ENCODE peak calls at places on chromosomes 2 and 18, in six cellular contexts. W, Y, H, M, F and P are unnamed samples.

GRCh38 chr2:218267259-218267658 is 2.7 kb downstream of the AAMP start:
- DNase-seq in W (no peak), Y (no peak), H (no peak), M (no peak), F (no peak), P (no peak)

GRCh38 chr18:61606759-61607158 is 273.5 kb downstream of the CDH20 start:
- DNase-seq in W (peak), Y (no peak), H (peak), M (no peak), F (peak), P (peak)

GRCh38 chr18:79988925-79989361 is 580 bp upstream of the TXNL4A start:
- DNase-seq in W (no peak), Y (no peak), H (peak), M (no peak), F (no peak), P (peak)

GRCh38 chr2:3443685-3444084 is 64.2 kb downstream of the TRAPPC12 start:
- DNase-seq in W (no peak), Y (no peak), H (no peak), M (no peak), F (no peak), P (no peak)

GRCh38 chr2:188787661-188788044 is 186.5 kb upstream of the COL3A1 start:
- DNase-seq in W (no peak), Y (no peak), H (no peak), M (no peak), F (no peak), P (no peak)

GRCh38 chr2:44989176-44989575 is 20.1 kb downstream of the SIX2 start:
- DNase-seq in W (no peak), Y (no peak), H (no peak), M (no peak), F (no peak), P (no peak)

GRCh38 chr2:151805961-151806360 is 22.3 kb downstream of the ARL5A start:
- DNase-seq in W (no peak), Y (no peak), H (no peak), M (no peak), F (no peak), P (no peak)

GRCh38 chr2:240211096-240211495 is 70.6 kb upstream of the OTOS start:
- DNase-seq in W (no peak), Y (no peak), H (no peak), M (no peak), F (no peak), P (no peak)

GRCh38 chr2:240463274-240463865 is 27.9 kb downstream of the GPC1 start:
- DNase-seq in W (peak), Y (peak), H (peak), M (peak), F (no peak), P (peak)

GRCh38 chr2:28360742-28361293 is 31.8 kb upstream of the FOSL2 start:
- DNase-seq in W (no peak), Y (no peak), H (no peak), M (no peak), F (no peak), P (no peak)

GRCh38 chr2:148971547-148971946 is 67.0 kb upstream of the LYPD6B start:
- DNase-seq in W (no peak), Y (no peak), H (no peak), M (no peak), F (no peak), P (no peak)

GRCh38 chr18:76757343-76757742 is 65.0 kb upstream of the ZNF236 start:
- DNase-seq in W (no peak), Y (no peak), H (no peak), M (no peak), F (no peak), P (peak)

GRCh38 chr2:189421644-189422043 is 19.6 kb upstream of the WDR75 start:
- DNase-seq in W (no peak), Y (no peak), H (no peak), M (no peak), F (peak), P (no peak)

GRCh38 chr18:69397096-69397495 is 3.6 kb upstream of the DOK6 start:
- DNase-seq in W (no peak), Y (no peak), H (no peak), M (no peak), F (peak), P (no peak)

GRCh38 chr2:40256649-40257048 is 195.2 kb downstream of the SLC8A1 start:
- DNase-seq in W (peak), Y (no peak), H (no peak), M (no peak), F (no peak), P (no peak)

GRCh38 chr2:133379159-133379558 is 189.1 kb downstream of the NCKAP5 start:
- DNase-seq in W (no peak), Y (no peak), H (peak), M (no peak), F (peak), P (no peak)

GRCh38 chr2:62435720-62436119 is 70.3 kb downstream of the TMEM17 start:
- DNase-seq in W (no peak), Y (no peak), H (no peak), M (no peak), F (no peak), P (no peak)

GRCh38 chr18:58991127-58991798 is 126.6 kb downstream of the ZNF532 start:
- DNase-seq in W (no peak), Y (no peak), H (no peak), M (no peak), F (no peak), P (no peak)

GRCh38 chr2:153311432-153311831 is 167.1 kb downstream of the RPRM start:
- DNase-seq in W (no peak), Y (no peak), H (no peak), M (no peak), F (no peak), P (no peak)

GRCh38 chr2:176118606-176119370 is 2.2 kb downstream of the HOXD10 start:
- DNase-seq in W (no peak), Y (no peak), H (no peak), M (no peak), F (no peak), P (peak)

GRCh38 chr2:86788881-86789686 is 1.6 kb downstream of the CD8A start:
- DNase-seq in W (no peak), Y (peak), H (no peak), M (no peak), F (no peak), P (no peak)

GRCh38 chr2:165624139-165624803 is 154.8 kb downstream of the CSRNP3 start:
- DNase-seq in W (no peak), Y (no peak), H (no peak), M (no peak), F (no peak), P (no peak)

GRCh38 chr2:43067254-43068052 is 159.0 kb downstream of the ZFP36L2 start:
- DNase-seq in W (no peak), Y (no peak), H (no peak), M (no peak), F (no peak), P (peak)

GRCh38 chr2:12424820-12425219 is 291.9 kb upstream of the TRIB2 start:
- DNase-seq in W (no peak), Y (no peak), H (no peak), M (no peak), F (no peak), P (peak)

GRCh38 chr2:31384771-31385276 is 29.7 kb downstream of the XDH start:
- DNase-seq in W (peak), Y (no peak), H (no peak), M (no peak), F (peak), P (no peak)

GRCh38 chr2:42101641-42102605 is 54.1 kb downstream of the PKDCC start:
- DNase-seq in W (peak), Y (peak), H (peak), M (peak), F (peak), P (peak)

GRCh38 chr2:217370391-217370790 is 510.5 kb upstream of the TNP1 start:
- DNase-seq in W (peak), Y (no peak), H (no peak), M (no peak), F (peak), P (no peak)

GRCh38 chr2:95206086-95206485 is 1.2 kb upstream of the ZNF892 start:
- DNase-seq in W (no peak), Y (no peak), H (no peak), M (no peak), F (no peak), P (no peak)

GRCh38 chr2:96546797-96547196 is 10.2 kb downstream of the ARID5A start:
- DNase-seq in W (no peak), Y (no peak), H (no peak), M (no peak), F (no peak), P (no peak)

GRCh38 chr2:171566099-171566498 is 43.8 kb downstream of the CYBRD1 start:
- DNase-seq in W (no peak), Y (no peak), H (no peak), M (no peak), F (no peak), P (no peak)

GRCh38 chr2:221176666-221177065 is 395.4 kb downstream of the EPHA4 start:
- DNase-seq in W (no peak), Y (no peak), H (no peak), M (no peak), F (peak), P (no peak)

GRCh38 chr2:154900963-154901517 is 202.5 kb downstream of the KCNJ3 start:
- DNase-seq in W (no peak), Y (no peak), H (no peak), M (no peak), F (no peak), P (no peak)

GRCh38 chr2:64945973-64946736 is 43.0 kb upstream of the SLC1A4 start:
- DNase-seq in W (no peak), Y (peak), H (peak), M (peak), F (peak), P (peak)